ENCODE peak calls at places on chromosomes 2 and 18, in eight cellular contexts. R, H, V, J, E, N, P and F are unnamed samples.

GRCh38 chr2:55992465-55992864 is 68.9 kb upstream of the EFEMP1 start:
- DNase-seq in P (no peak), R (no peak), E (no peak), H (no peak), J (no peak), N (no peak), V (no peak), F (no peak)

GRCh38 chr2:168119519-168120141 is 127.8 kb downstream of the STK39 start:
- DNase-seq in P (no peak), E (no peak), V (no peak), N (no peak), R (peak), H (no peak), J (no peak), F (no peak)

GRCh38 chr2:85458611-85459563 is 40.4 kb downstream of the SH2D6 start:
- DNase-seq in E (no peak), P (no peak), N (no peak), V (no peak), J (no peak), H (peak), R (peak), F (no peak)

GRCh38 chr18:53701697-53702096 is 522.8 kb downstream of the MBD2 start:
- DNase-seq in P (no peak), E (no peak), N (no peak), J (no peak), R (no peak), V (no peak), H (no peak), F (no peak)

GRCh38 chr2:20415511-20415918 is 31.4 kb upstream of the RHOB start:
- DNase-seq in R (no peak), P (no peak), H (no peak), V (no peak), J (no peak), E (no peak), N (no peak), F (no peak)

GRCh38 chr2:85743304-85743978 is 10.3 kb upstream of the ATOH8 start:
- DNase-seq in V (no peak), R (no peak), H (no peak), N (no peak), P (no peak), E (no peak), J (no peak), F (no peak)

GRCh38 chr2:238970553-238971081 is 122.7 kb downstream of the TWIST2 start:
- DNase-seq in J (peak), P (peak), R (peak), N (peak), V (peak), E (no peak), H (peak), F (no peak)

GRCh38 chr2:49677227-49677626 is 522.9 kb upstream of the FSHR start:
- DNase-seq in R (no peak), E (no peak), J (no peak), V (no peak), N (no peak), P (no peak), H (no peak), F (no peak)

GRCh38 chr2:127599211-127599610 is 46.7 kb upstream of the GPR17 start:
- DNase-seq in N (no peak), P (no peak), R (no peak), V (no peak), J (no peak), H (no peak), E (no peak), F (no peak)

DNA sequence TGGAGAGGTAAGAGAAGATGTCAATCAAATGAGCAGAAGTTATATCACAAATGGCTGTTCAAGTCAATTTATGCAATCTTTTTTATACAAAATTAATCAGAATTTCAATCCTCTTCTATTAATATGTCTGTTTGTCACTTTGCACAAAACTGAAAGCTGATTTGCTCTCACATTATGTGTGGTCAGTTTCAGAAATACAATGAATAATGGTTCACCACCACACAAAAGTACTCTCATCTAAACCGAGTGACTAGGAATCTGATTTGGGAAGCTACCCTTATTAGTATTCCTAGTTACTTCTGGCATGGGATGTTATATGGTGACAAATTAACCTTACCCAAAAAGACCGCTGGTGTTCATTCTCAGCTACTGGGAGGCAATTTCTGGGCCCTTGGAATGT is 113.4 kb downstream of the PIGN start:
- DNase-seq in J (no peak), V (no peak), P (no peak), E (no peak), N (no peak), H (no peak), R (no peak), F (no peak)
- TF ChIP-seq POLR2AphosphoS5 in J (no peak), V (no peak), P (no peak), E (no peak), N (no peak), H (no peak), R (no peak), F (no peak)

GRCh38 chr2:201132518-201132917 is 16.6 kb downstream of the CFLAR start:
- DNase-seq in R (no peak), J (no peak), N (no peak), H (no peak), V (no peak), P (no peak), E (no peak), F (no peak)
- TF ChIP-seq POLR2AphosphoS5 in R (no peak), J (no peak), N (no peak), H (no peak), V (no peak), P (no peak), E (no peak), F (no peak)

DNA sequence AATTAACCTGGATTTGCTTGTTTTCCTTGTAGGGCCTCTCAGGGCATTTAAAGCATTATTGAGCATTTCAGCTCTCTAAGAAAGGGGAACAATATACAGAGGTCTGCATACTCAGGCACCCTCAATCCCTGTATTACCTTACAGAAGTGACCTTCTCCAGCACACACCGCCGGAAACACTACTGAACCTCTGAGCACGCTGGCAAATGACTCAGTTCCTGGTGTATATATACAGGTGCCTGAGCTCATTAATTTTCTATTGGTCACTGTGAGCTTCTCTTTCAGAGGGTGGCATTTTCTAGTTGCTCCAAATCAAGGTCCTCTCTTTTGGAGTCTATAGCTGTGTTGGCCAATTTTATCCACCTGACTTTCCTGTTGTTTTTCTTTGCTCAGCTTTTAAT is 85.2 kb upstream of the COPS8 start:
- DNase-seq in H (no peak), J (no peak), E (no peak), N (no peak), V (no peak), P (no peak), R (no peak), F (no peak)
- TF ChIP-seq POLR2AphosphoS5 in H (no peak), J (no peak), E (no peak), N (no peak), V (no peak), P (no peak), R (no peak), F (no peak)

DNA sequence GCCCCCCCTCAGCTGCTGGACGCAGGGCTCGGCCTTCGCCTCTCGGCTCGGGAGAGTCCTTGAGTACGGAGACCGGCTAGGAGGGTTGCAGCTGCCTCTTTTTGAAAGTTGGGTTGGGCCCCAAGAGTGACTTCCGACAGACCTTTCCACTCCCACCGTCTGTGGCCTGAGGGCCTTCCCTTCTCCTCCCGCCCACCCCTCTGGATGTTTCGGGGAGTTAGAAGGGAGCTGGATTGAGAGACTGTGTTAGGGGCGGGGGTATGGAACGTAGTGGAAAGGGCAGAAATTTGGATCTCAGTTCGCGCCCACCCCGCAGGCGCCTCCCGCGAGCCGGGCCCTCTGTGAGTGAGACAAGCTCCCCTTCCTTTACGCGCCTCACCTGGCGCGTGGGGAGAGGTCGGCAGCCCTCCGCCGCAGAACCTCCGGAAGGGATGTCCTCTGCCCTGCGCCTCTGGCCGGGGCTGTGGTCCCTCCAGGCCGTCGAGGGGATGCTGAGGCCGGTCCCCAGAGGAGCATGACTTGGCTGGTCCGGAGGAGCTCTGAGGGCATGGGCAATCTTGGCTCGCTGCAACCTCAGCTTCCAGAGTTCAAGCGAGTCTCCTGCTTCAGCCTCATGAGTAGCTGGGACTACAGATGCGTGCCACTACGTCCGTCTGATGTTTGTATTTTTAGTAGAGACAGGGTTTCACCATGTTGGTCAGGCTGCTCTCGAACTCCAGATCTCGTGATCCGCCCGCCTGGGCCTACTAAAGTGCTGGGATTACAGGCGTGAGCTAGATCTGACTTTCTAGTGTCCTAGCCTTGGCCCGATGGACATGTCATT is 15.9 kb downstream of the C2orf74 start:
- DNase-seq in V (peak), R (peak), J (peak), P (no peak), N (peak), E (no peak), H (peak), F (no peak)
- TF ChIP-seq POLR2AphosphoS5 in V (no peak), R (no peak), J (no peak), P (no peak), N (no peak), E (no peak), H (no peak), F (no peak)

GRCh38 chr2:47172922-47173695 is 18.0 kb upstream of the STPG4 start:
- DNase-seq in P (no peak), N (no peak), J (no peak), H (no peak), E (no peak), R (no peak), V (no peak), F (no peak)
- TF ChIP-seq POLR2AphosphoS5 in P (no peak), N (peak), J (no peak), H (no peak), E (no peak), R (no peak), V (no peak), F (no peak)